ENCODE peak calls at places on chromosomes 12 and 14, in five cellular contexts. R is DMS79, P is glutamatergic neuron, Z is neural crest cell, C is HS-5. O is an unnamed sample.

GRCh38 chr12:121992059-121992879 is 29.4 kb upstream of the BCL7A start:
- DNase-seq in R (peak), P (no peak), Z (no peak), C (peak), O (peak)

GRCh38 chr12:99131761-99132199 is 486.7 kb downstream of the APAF1 start:
- DNase-seq in R (no peak), P (peak), Z (peak), C (no peak), O (no peak)

GRCh38 chr14:101821528-101821927 is 60.0 kb downstream of the PPP2R5C start:
- DNase-seq in R (no peak), P (no peak), Z (no peak), C (no peak), O (no peak)

GRCh38 chr14:55715889-55716288 is 135.9 kb downstream of the KTN1 start:
- DNase-seq in R (no peak), P (no peak), Z (no peak), C (peak), O (no peak)

GRCh38 chr14:24443053-24443683 is 592 bp upstream of the SDR39U1 start:
- DNase-seq in R (no peak), P (no peak), Z (no peak), C (no peak), O (no peak)

GRCh38 chr12:75862692-75863471 is 168.7 kb downstream of the PHLDA1 start:
- DNase-seq in R (no peak), P (no peak), Z (no peak), C (peak), O (peak)

GRCh38 chr12:3303410-3304136 is 187.4 kb upstream of the PRMT8 start:
- DNase-seq in R (peak), P (peak), Z (no peak), C (no peak), O (no peak)

GRCh38 chr12:88371416-88372183 is 208.7 kb downstream of the KITLG start:
- DNase-seq in R (no peak), P (no peak), Z (no peak), C (no peak), O (no peak)

GRCh38 chr12:94811611-94812010 is 161.3 kb upstream of the TMCC3 start:
- DNase-seq in R (no peak), P (no peak), Z (no peak), C (no peak), O (no peak)

GRCh38 chr12:70245458-70245857 is 2.2 kb downstream of the CNOT2 start:
- DNase-seq in R (no peak), P (no peak), Z (no peak), C (no peak), O (no peak)

GRCh38 chr14:21056520-21057163 is 980 bp upstream of the RNASE8 start:
- DNase-seq in R (no peak), P (no peak), Z (no peak), C (no peak), O (no peak)

GRCh38 chr14:77151918-77152588 is 10.5 kb upstream of the ZDHHC22 start:
- DNase-seq in R (peak), P (no peak), Z (no peak), C (no peak), O (no peak)

GRCh38 chr14:73392329-73393257 is 65.8 kb downstream of the NUMB start:
- DNase-seq in R (no peak), P (no peak), Z (no peak), C (no peak), O (no peak)

GRCh38 chr14:25090716-25091454 is 40.9 kb upstream of the STXBP6 start:
- DNase-seq in R (no peak), P (no peak), Z (no peak), C (peak), O (peak)

GRCh38 chr12:129028824-129029223 is 175.5 kb downstream of the GLT1D1 start:
- DNase-seq in R (peak), P (no peak), Z (no peak), C (no peak), O (no peak)

GRCh38 chr14:70303528-70304293 is 55.8 kb downstream of the COX16 start:
- DNase-seq in R (no peak), P (no peak), Z (no peak), C (no peak), O (no peak)

GRCh38 chr12:117112268-117112595 is 13.0 kb upstream of the TESC start:
- DNase-seq in R (no peak), P (no peak), Z (no peak), C (no peak), O (no peak)

GRCh38 chr12:10736460-10736859 is 13.3 kb upstream of the YBX3 start:
- DNase-seq in R (no peak), P (no peak), Z (no peak), C (no peak), O (no peak)

GRCh38 chr14:94340533-94340932 is 17.4 kb upstream of the SERPINA6 start:
- DNase-seq in R (no peak), P (no peak), Z (no peak), C (no peak), O (no peak)

GRCh38 chr14:54690887-54691286 is 124.0 kb downstream of the SAMD4A start:
- DNase-seq in R (no peak), P (no peak), Z (no peak), C (no peak), O (no peak)

GRCh38 chr12:1606021-1606622 is 11.7 kb upstream of the FBXL14 start:
- DNase-seq in R (no peak), P (peak), Z (no peak), C (peak), O (peak)

GRCh38 chr14:99415496-99416281 is 65.0 kb downstream of the SETD3 start:
- DNase-seq in R (peak), P (no peak), Z (peak), C (peak), O (no peak)

GRCh38 chr12:14959916-14960315 is 1.5 kb downstream of the ARHGDIB start:
- DNase-seq in R (no peak), P (no peak), Z (no peak), C (no peak), O (no peak)

GRCh38 chr14:49497725-49498348 is 88.3 kb downstream of the RPS29 start:
- DNase-seq in R (peak), P (no peak), Z (no peak), C (peak), O (peak)

GRCh38 chr14:104101086-104101621 is 15.7 kb downstream of the ASPG start:
- DNase-seq in R (no peak), P (peak), Z (no peak), C (no peak), O (no peak)

GRCh38 chr12:75660805-75661404 is 149.5 kb upstream of the KRR1 start:
- DNase-seq in R (no peak), P (no peak), Z (no peak), C (peak), O (peak)

GRCh38 chr12:16348435-16349131 is 1.1 kb downstream of the MGST1 start:
- DNase-seq in R (no peak), P (no peak), Z (no peak), C (no peak), O (no peak)

GRCh38 chr12:22858849-22859569 is 234.0 kb downstream of the ETNK1 start:
- DNase-seq in R (no peak), P (no peak), Z (no peak), C (peak), O (no peak)

GRCh38 chr14:99273724-99274345 is 1.8 kb upstream of the BCL11B start:
- DNase-seq in R (no peak), P (peak), Z (no peak), C (no peak), O (no peak)

GRCh38 chr14:23321572-23322547 is 603 bp downstream of the PABPN1 start:
- DNase-seq in R (peak), P (peak), Z (peak), C (no peak), O (no peak)

GRCh38 chr12:128337456-128338160 is 70.6 kb downstream of the TMEM132C start:
- DNase-seq in R (no peak), P (no peak), Z (no peak), C (no peak), O (no peak)

GRCh38 chr12:123859035-123859434 is 96.9 kb downstream of the DNAH10 start:
- DNase-seq in R (no peak), P (no peak), Z (no peak), C (no peak), O (no peak)

GRCh38 chr14:89162586-89162985 is 254.4 kb downstream of the FOXN3 start:
- DNase-seq in R (no peak), P (no peak), Z (no peak), C (no peak), O (no peak)

GRCh38 chr12:128959931-128960330 is 106.7 kb downstream of the GLT1D1 start:
- DNase-seq in R (peak), P (no peak), Z (no peak), C (no peak), O (no peak)